ENCODE peak calls at places on chromosome 22, in ten cellular contexts. E is left colon; H is activated T-cell treated with anti-CD3 and anti-CD28 coated beads for 1 hour; V is GM19239; M is mucosa of gallbladder; J is effector memory CD8-positive, alpha-beta T cell; F is PC-3; T is mucosa of descending colon; D is lower lobe of right lung; G is GM03348. N is an unnamed sample.

GRCh38 chr22:36457688-36458450 is 23.6 kb downstream of the TXN2 start:
- DNase-seq in V (no peak), M (peak), T (peak), D (no peak), F (no peak), G (peak), H (no peak), J (no peak), E (no peak), N (peak)

GRCh38 chr22:37545703-37546435 is 14.4 kb upstream of the CDC42EP1 start:
- DNase-seq in H (no peak), F (peak), V (no peak), E (peak), G (peak), J (no peak), M (peak), T (peak), D (peak), N (no peak)

GRCh38 chr22:33841281-33842005 is 78.8 kb downstream of the LARGE1 start:
- DNase-seq in H (no peak), J (no peak), E (no peak), T (no peak), D (no peak), M (no peak), V (no peak), G (no peak), F (no peak), N (no peak)

GRCh38 chr22:43345761-43346261 is 2.6 kb upstream of the SCUBE1 start:
- DNase-seq in J (no peak), E (no peak), T (no peak), F (no peak), G (no peak), M (no peak), D (no peak), V (peak), H (no peak), N (no peak)

GRCh38 chr22:44358723-44359440 is 46.1 kb upstream of the SHISAL1 start:
- DNase-seq in D (peak), J (no peak), E (no peak), H (no peak), V (no peak), M (no peak), G (no peak), F (no peak), T (peak), N (no peak)

GRCh38 chr22:50092342-50092741 is 2.5 kb downstream of the MOV10L1 start:
- DNase-seq in E (no peak), G (no peak), H (no peak), F (no peak), M (no peak), T (no peak), D (no peak), V (no peak), J (no peak), N (no peak)

GRCh38 chr22:26033586-26033985 is 135.7 kb upstream of the SEZ6L start:
- DNase-seq in F (no peak), E (no peak), D (no peak), H (no peak), T (no peak), J (no peak), G (no peak), M (no peak), V (no peak), N (no peak)

GRCh38 chr22:49087163-49087562 is 740.5 kb downstream of the BRD1 start:
- DNase-seq in J (no peak), E (no peak), T (no peak), D (no peak), M (no peak), V (no peak), F (no peak), H (no peak), G (no peak), N (no peak)

GRCh38 chr22:28232231-28232630 is 313.2 kb upstream of the PITPNB start:
- DNase-seq in H (no peak), F (no peak), G (no peak), V (no peak), T (no peak), J (no peak), M (no peak), E (no peak), D (no peak), N (no peak)

GRCh38 chr22:36358533-36359171 is 29.1 kb downstream of the MYH9 start:
- DNase-seq in E (no peak), J (no peak), H (no peak), M (no peak), T (peak), G (peak), V (no peak), F (peak), D (no peak), N (no peak)

GRCh38 chr22:27075891-27076290 is 418.5 kb downstream of the MIAT start:
- DNase-seq in F (no peak), M (no peak), J (no peak), H (no peak), G (no peak), E (no peak), V (no peak), T (no peak), D (no peak), N (no peak)

GRCh38 chr22:39513791-39514190 is 6.6 kb upstream of the ATF4 start:
- DNase-seq in T (peak), G (no peak), F (no peak), V (no peak), M (no peak), D (no peak), H (no peak), E (no peak), J (no peak), N (no peak)

GRCh38 chr22:38163844-38164577 is 17.6 kb downstream of the PLA2G6 start:
- DNase-seq in F (no peak), H (no peak), E (no peak), D (no peak), J (no peak), G (no peak), M (peak), V (no peak), T (no peak), N (no peak)

GRCh38 chr22:31329029-31329428 is 17.1 kb downstream of the PATZ1 start:
- DNase-seq in G (no peak), E (no peak), T (no peak), J (no peak), F (no peak), H (no peak), D (no peak), V (no peak), M (no peak), N (no peak)

GRCh38 chr22:20577045-20577444 is 69.6 kb downstream of the MED15 start:
- DNase-seq in D (no peak), H (no peak), F (no peak), J (no peak), E (no peak), V (no peak), T (no peak), M (no peak), G (no peak), N (no peak)